ENCODE peak calls at places on chromosomes 6 and 20, in four cellular contexts. One of them, this sample, is unnamed.

GRCh38 chr20:39935921-39936320 is 753.1 kb downstream of the MAFB start:
- DNase-seq in GM12878: no peak
- DNase-seq in H1: no peak
- DNase-seq in HepG2: no peak
- DNase-seq in this sample: no peak

GRCh38 chr20:17966432-17967312 is 1.9 kb downstream of the SNX5 start:
- DNase-seq in H1: no peak
- DNase-seq in GM12878: no peak
- DNase-seq in HepG2: peak
- DNase-seq in this sample: no peak

GRCh38 chr6:161319231-161319630 is 45.4 kb upstream of the AGPAT4 start:
- DNase-seq in HepG2: no peak
- DNase-seq in H1: no peak
- DNase-seq in GM12878: no peak
- DNase-seq in this sample: no peak

GRCh38 chr6:132202569-132202968 is 198.7 kb downstream of the MOXD1 start:
- DNase-seq in GM12878: no peak
- DNase-seq in H1: no peak
- DNase-seq in HepG2: no peak
- DNase-seq in this sample: no peak

GRCh38 chr6:139882234-139882633 is 507.8 kb upstream of the CITED2 start:
- DNase-seq in H1: no peak
- DNase-seq in GM12878: no peak
- DNase-seq in HepG2: no peak
- DNase-seq in this sample: no peak

GRCh38 chr6:41755895-41756294 is 8.7 kb upstream of the PGC start:
- DNase-seq in H1: no peak
- DNase-seq in HepG2: no peak
- DNase-seq in GM12878: no peak
- DNase-seq in this sample: no peak

GRCh38 chr6:2502096-2502997 is 248.4 kb downstream of the MYLK4 start:
- DNase-seq in H1: no peak
- DNase-seq in GM12878: no peak
- DNase-seq in HepG2: peak
- DNase-seq in this sample: no peak

GRCh38 chr6:162580619-162581018 is 146.9 kb downstream of the PRKN start:
- DNase-seq in HepG2: peak
- DNase-seq in H1: no peak
- DNase-seq in GM12878: no peak
- DNase-seq in this sample: no peak

GRCh38 chr6:18187701-18188100 is 32.5 kb downstream of the KDM1B start:
- DNase-seq in H1: no peak
- DNase-seq in HepG2: no peak
- DNase-seq in GM12878: no peak
- DNase-seq in this sample: no peak

GRCh38 chr6:46026307-46026706 is 10.6 kb upstream of the CLIC5 start:
- DNase-seq in HepG2: no peak
- DNase-seq in H1: no peak
- DNase-seq in GM12878: no peak
- DNase-seq in this sample: no peak

GRCh38 chr6:154683756-154684523 is 49.3 kb upstream of the SCAF8 start:
- DNase-seq in HepG2: no peak
- DNase-seq in H1: no peak
- DNase-seq in GM12878: peak
- DNase-seq in this sample: no peak

GRCh38 chr6:158817298-158818007 is 1.7 kb downstream of the EZR start:
- DNase-seq in H1: no peak
- DNase-seq in HepG2: peak
- DNase-seq in GM12878: no peak
- DNase-seq in this sample: peak

GRCh38 chr20:64037498-64038213 is 1.7 kb downstream of the C20orf204 start:
- DNase-seq in GM12878: no peak
- DNase-seq in HepG2: no peak
- DNase-seq in H1: no peak
- DNase-seq in this sample: peak

GRCh38 chr6:56040271-56040670 is 164.9 kb upstream of the BMP5 start:
- DNase-seq in GM12878: no peak
- DNase-seq in H1: no peak
- DNase-seq in HepG2: no peak
- DNase-seq in this sample: no peak

GRCh38 chr6:153767127-153767526 is 271.9 kb upstream of the OPRM1 start:
- DNase-seq in HepG2: peak
- DNase-seq in H1: no peak
- DNase-seq in GM12878: no peak
- DNase-seq in this sample: no peak

GRCh38 chr6:53029761-53030160 is 34.7 kb upstream of the GSTA4 start:
- DNase-seq in GM12878: no peak
- DNase-seq in H1: no peak
- DNase-seq in HepG2: no peak
- DNase-seq in this sample: no peak

GRCh38 chr6:130183271-130184222 is 39.2 kb downstream of the SAMD3 start:
- DNase-seq in HepG2: no peak
- DNase-seq in H1: no peak
- DNase-seq in GM12878: no peak
- DNase-seq in this sample: no peak

GRCh38 chr6:136365781-136366354 is 76.2 kb upstream of the BCLAF1 start:
- DNase-seq in H1: no peak
- DNase-seq in HepG2: no peak
- DNase-seq in GM12878: no peak
- DNase-seq in this sample: no peak

GRCh38 chr20:47021850-47022249 is 127.2 kb downstream of the EYA2 start:
- DNase-seq in GM12878: no peak
- DNase-seq in HepG2: peak
- DNase-seq in H1: no peak
- DNase-seq in this sample: no peak

GRCh38 chr6:34934516-34934915 is 45.5 kb downstream of the ANKS1A start:
- DNase-seq in GM12878: no peak
- DNase-seq in H1: no peak
- DNase-seq in HepG2: no peak
- DNase-seq in this sample: no peak

GRCh38 chr6:30885481-30885998 is 1.2 kb downstream of the DDR1 start:
- DNase-seq in GM12878: no peak
- DNase-seq in H1: no peak
- DNase-seq in HepG2: peak
- DNase-seq in this sample: no peak

GRCh38 chr6:167825759-167826229 is 917 bp upstream of the AFDN start:
- DNase-seq in GM12878: no peak
- DNase-seq in H1: peak
- DNase-seq in HepG2: peak
- DNase-seq in this sample: peak

GRCh38 chr6:169961772-169962561 is 210.5 kb downstream of the ERMARD start:
- DNase-seq in GM12878: no peak
- DNase-seq in H1: peak
- DNase-seq in HepG2: no peak
- DNase-seq in this sample: no peak

GRCh38 chr20:51376121-51376520 is 166.4 kb downstream of the NFATC2 start:
- DNase-seq in H1: no peak
- DNase-seq in HepG2: no peak
- DNase-seq in GM12878: no peak
- DNase-seq in this sample: no peak

GRCh38 chr20:61762886-61763739 is 302.6 kb downstream of the TAF4 start:
- DNase-seq in HepG2: no peak
- DNase-seq in H1: no peak
- DNase-seq in GM12878: no peak
- DNase-seq in this sample: no peak

GRCh38 chr20:58308680-58309527 is 611 bp upstream of the RAB22A start:
- DNase-seq in GM12878: no peak
- DNase-seq in HepG2: no peak
- DNase-seq in H1: peak
- DNase-seq in this sample: peak

GRCh38 chr6:16243055-16243454 is 4.7 kb downstream of the GMPR start:
- DNase-seq in H1: no peak
- DNase-seq in HepG2: no peak
- DNase-seq in GM12878: no peak
- DNase-seq in this sample: no peak

GRCh38 chr6:162251257-162251656 is 476.3 kb downstream of the PRKN start:
- DNase-seq in HepG2: peak
- DNase-seq in GM12878: no peak
- DNase-seq in H1: no peak
- DNase-seq in this sample: no peak

GRCh38 chr6:34491091-34491430 is 25.2 kb downstream of the PACSIN1 start:
- DNase-seq in GM12878: no peak
- DNase-seq in HepG2: no peak
- DNase-seq in H1: no peak
- DNase-seq in this sample: peak

GRCh38 chr6:63348836-63349235 is 29.1 kb upstream of the LGSN start:
- DNase-seq in H1: no peak
- DNase-seq in GM12878: no peak
- DNase-seq in HepG2: no peak
- DNase-seq in this sample: no peak

GRCh38 chr20:39107741-39108140 is 145.6 kb downstream of the DHX35 start:
- DNase-seq in H1: no peak
- DNase-seq in GM12878: no peak
- DNase-seq in HepG2: peak
- DNase-seq in this sample: no peak

GRCh38 chr20:35004051-35004725 is 48.5 kb downstream of the MYH7B start:
- DNase-seq in H1: no peak
- DNase-seq in HepG2: no peak
- DNase-seq in GM12878: no peak
- DNase-seq in this sample: no peak

GRCh38 chr6:28635547-28636158 is 110.0 kb downstream of the GPX5 start:
- DNase-seq in HepG2: no peak
- DNase-seq in H1: no peak
- DNase-seq in GM12878: no peak
- DNase-seq in this sample: no peak

GRCh38 chr20:6765469-6766058 is 1.9 kb upstream of the BMP2 start:
- DNase-seq in HepG2: peak
- DNase-seq in GM12878: no peak
- DNase-seq in H1: no peak
- DNase-seq in this sample: peak

DNA sequence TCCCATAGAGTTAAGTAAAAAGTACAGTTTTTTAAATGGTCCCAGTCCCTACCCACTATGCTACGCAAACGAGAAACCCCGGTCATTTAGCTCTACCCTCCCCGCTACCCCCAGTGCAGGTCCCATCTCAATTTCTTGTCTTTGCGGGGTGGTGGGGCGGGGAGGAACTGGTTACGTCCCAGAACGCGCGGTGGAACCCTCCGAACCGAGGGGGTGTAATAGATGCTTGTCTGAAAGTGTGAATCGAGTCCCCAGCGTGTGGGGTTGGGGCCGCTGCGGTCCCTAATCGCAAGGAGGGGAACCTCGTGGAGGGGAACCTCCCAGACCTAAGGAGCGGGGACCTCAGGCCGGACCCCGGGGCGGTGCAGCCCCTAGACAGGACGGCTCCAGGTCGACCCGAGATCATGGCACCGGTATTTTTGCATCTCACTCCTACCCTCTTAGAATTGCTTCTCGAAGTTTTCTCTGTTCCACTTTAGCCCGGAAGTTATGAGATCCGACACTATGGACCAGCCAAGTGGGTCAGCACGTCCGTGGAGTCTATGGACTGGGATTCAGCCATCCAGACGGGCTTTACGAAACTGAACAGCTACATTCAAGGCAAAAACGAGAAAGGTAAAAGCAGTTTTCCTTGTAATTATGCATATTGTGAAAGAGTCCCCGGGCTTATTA is 779 bp downstream of the HEBP2 start:
- DNase-seq in GM12878: no peak
- DNase-seq in H1: peak
- DNase-seq in HepG2: no peak
- DNase-seq in this sample: peak
- TF ChIP-seq HDAC6 in GM12878: no peak
- TF ChIP-seq HDAC6 in H1: no peak
- TF ChIP-seq HDAC6 in HepG2: no peak
- TF ChIP-seq HDAC6 in this sample: no peak

GRCh38 chr20:15938847-15939246 is 634.4 kb downstream of the KIF16B start:
- DNase-seq in H1: no peak
- DNase-seq in GM12878: no peak
- DNase-seq in HepG2: no peak
- DNase-seq in this sample: no peak

GRCh38 chr20:15937179-15937578 is 636.1 kb downstream of the KIF16B start:
- DNase-seq in HepG2: no peak
- DNase-seq in GM12878: peak
- DNase-seq in H1: no peak
- DNase-seq in this sample: no peak

GRCh38 chr20:15945301-15945700 is 627.9 kb downstream of the KIF16B start:
- DNase-seq in H1: no peak
- DNase-seq in HepG2: no peak
- DNase-seq in GM12878: no peak
- DNase-seq in this sample: no peak

GRCh38 chr20:15940127-15940526 is 633.1 kb downstream of the KIF16B start:
- DNase-seq in H1: no peak
- DNase-seq in HepG2: no peak
- DNase-seq in GM12878: no peak
- DNase-seq in this sample: no peak

GRCh38 chr20:15942130-15942529 is 631.1 kb downstream of the KIF16B start:
- DNase-seq in GM12878: no peak
- DNase-seq in H1: no peak
- DNase-seq in HepG2: no peak
- DNase-seq in this sample: no peak
- TF ChIP-seq HDAC6 in GM12878: no peak
- TF ChIP-seq HDAC6 in H1: no peak
- TF ChIP-seq HDAC6 in HepG2: no peak
- TF ChIP-seq HDAC6 in this sample: no peak

GRCh38 chr20:49278036-49278816 is at the start of gene ZNFX1:
- DNase-seq in GM12878: peak
- DNase-seq in H1: peak
- DNase-seq in HepG2: peak
- DNase-seq in this sample: peak

GRCh38 chr20:49277786-49278035 is 146 bp downstream of the ZNFX1 start:
- DNase-seq in GM12878: no peak
- DNase-seq in H1: no peak
- DNase-seq in HepG2: no peak
- DNase-seq in this sample: no peak

GRCh38 chr20:49275634-49276033 is 2.2 kb downstream of the ZNFX1 start:
- DNase-seq in HepG2: no peak
- DNase-seq in H1: no peak
- DNase-seq in GM12878: no peak
- DNase-seq in this sample: no peak

GRCh38 chr20:49276201-49276894 is 1.5 kb downstream of the ZNFX1 start:
- DNase-seq in GM12878: no peak
- DNase-seq in HepG2: no peak
- DNase-seq in H1: no peak
- DNase-seq in this sample: no peak

GRCh38 chr20:49276895-49277785 is 717 bp downstream of the ZNFX1 start:
- DNase-seq in GM12878: no peak
- DNase-seq in H1: no peak
- DNase-seq in HepG2: no peak
- DNase-seq in this sample: peak
- TF ChIP-seq HDAC6 in GM12878: no peak
- TF ChIP-seq HDAC6 in H1: no peak
- TF ChIP-seq HDAC6 in HepG2: no peak
- TF ChIP-seq HDAC6 in this sample: no peak

GRCh38 chr20:49259799-49260198 is 18.1 kb downstream of the ZNFX1 start:
- DNase-seq in HepG2: no peak
- DNase-seq in H1: no peak
- DNase-seq in GM12878: no peak
- DNase-seq in this sample: no peak
- TF ChIP-seq HDAC6 in HepG2: no peak
- TF ChIP-seq HDAC6 in H1: no peak
- TF ChIP-seq HDAC6 in GM12878: no peak
- TF ChIP-seq HDAC6 in this sample: no peak

GRCh38 chr6:149473080-149474052 is 11.4 kb downstream of the ZC3H12D start:
- DNase-seq in HepG2: peak
- DNase-seq in GM12878: no peak
- DNase-seq in H1: no peak
- DNase-seq in this sample: no peak
- TF ChIP-seq HDAC6 in HepG2: no peak
- TF ChIP-seq HDAC6 in GM12878: no peak
- TF ChIP-seq HDAC6 in H1: no peak
- TF ChIP-seq HDAC6 in this sample: no peak

This sample was measured in K562.